ENCODE peak calls at places on chromosomes 11 and 22, in five cellular contexts. One of them, this sample, is unnamed.

GRCh38 chr11:63888170-63889086 is 28.5 kb downstream of the RCOR2 start:
- DNase-seq in naive thymus-derived CD8-positive, alpha-beta T cell: peak
- DNase-seq in GM12864: no peak
- DNase-seq in posterior cingulate gyrus: no peak
- DNase-seq in left ventricle myocardium inferior: peak
- DNase-seq in this sample: no peak

GRCh38 chr11:12195773-12196172 is 85.4 kb downstream of the MICAL2 start:
- DNase-seq in GM12864: no peak
- DNase-seq in left ventricle myocardium inferior: no peak
- DNase-seq in posterior cingulate gyrus: no peak
- DNase-seq in naive thymus-derived CD8-positive, alpha-beta T cell: peak
- DNase-seq in this sample: no peak

GRCh38 chr22:36853407-36854099 is 7.3 kb upstream of the NCF4 start:
- DNase-seq in naive thymus-derived CD8-positive, alpha-beta T cell: peak
- DNase-seq in left ventricle myocardium inferior: peak
- DNase-seq in posterior cingulate gyrus: peak
- DNase-seq in GM12864: no peak
- DNase-seq in this sample: no peak

GRCh38 chr11:73464347-73464746 is 88.1 kb downstream of the RELT start:
- DNase-seq in posterior cingulate gyrus: no peak
- DNase-seq in left ventricle myocardium inferior: no peak
- DNase-seq in naive thymus-derived CD8-positive, alpha-beta T cell: no peak
- DNase-seq in GM12864: no peak
- DNase-seq in this sample: no peak

GRCh38 chr11:5696210-5696609 is 6.6 kb downstream of the TRIM22 start:
- DNase-seq in GM12864: no peak
- DNase-seq in left ventricle myocardium inferior: no peak
- DNase-seq in naive thymus-derived CD8-positive, alpha-beta T cell: no peak
- DNase-seq in posterior cingulate gyrus: no peak
- DNase-seq in this sample: no peak

GRCh38 chr22:35805466-35805865 is 87.8 kb downstream of the APOL5 start:
- DNase-seq in posterior cingulate gyrus: no peak
- DNase-seq in naive thymus-derived CD8-positive, alpha-beta T cell: no peak
- DNase-seq in left ventricle myocardium inferior: no peak
- DNase-seq in GM12864: no peak
- DNase-seq in this sample: no peak

GRCh38 chr11:1771700-1772099 is 8.0 kb upstream of the CTSD start:
- DNase-seq in GM12864: no peak
- DNase-seq in naive thymus-derived CD8-positive, alpha-beta T cell: no peak
- DNase-seq in posterior cingulate gyrus: no peak
- DNase-seq in left ventricle myocardium inferior: no peak
- DNase-seq in this sample: no peak

GRCh38 chr11:70608568-70609314 is 210.4 kb downstream of the CTTN start:
- DNase-seq in naive thymus-derived CD8-positive, alpha-beta T cell: no peak
- DNase-seq in left ventricle myocardium inferior: no peak
- DNase-seq in GM12864: no peak
- DNase-seq in posterior cingulate gyrus: no peak
- DNase-seq in this sample: no peak

GRCh38 chr22:48099251-48099650 is 1336.8 kb downstream of the TBC1D22A start:
- DNase-seq in left ventricle myocardium inferior: no peak
- DNase-seq in posterior cingulate gyrus: no peak
- DNase-seq in GM12864: no peak
- DNase-seq in naive thymus-derived CD8-positive, alpha-beta T cell: no peak
- DNase-seq in this sample: no peak

GRCh38 chr22:33325232-33326004 is 267.2 kb upstream of the SYN3 start:
- DNase-seq in GM12864: peak
- DNase-seq in naive thymus-derived CD8-positive, alpha-beta T cell: no peak
- DNase-seq in posterior cingulate gyrus: no peak
- DNase-seq in left ventricle myocardium inferior: no peak
- DNase-seq in this sample: peak

GRCh38 chr11:62552931-62553838 is 6.6 kb upstream of the AHNAK start:
- DNase-seq in GM12864: no peak
- DNase-seq in left ventricle myocardium inferior: peak
- DNase-seq in naive thymus-derived CD8-positive, alpha-beta T cell: peak
- DNase-seq in posterior cingulate gyrus: no peak
- DNase-seq in this sample: no peak

GRCh38 chr11:70583781-70584218 is 185.5 kb downstream of the CTTN start:
- DNase-seq in left ventricle myocardium inferior: no peak
- DNase-seq in GM12864: no peak
- DNase-seq in posterior cingulate gyrus: no peak
- DNase-seq in naive thymus-derived CD8-positive, alpha-beta T cell: no peak
- DNase-seq in this sample: no peak

GRCh38 chr11:61806785-61807184 is 10.0 kb downstream of the FADS1 start:
- DNase-seq in posterior cingulate gyrus: no peak
- DNase-seq in GM12864: no peak
- DNase-seq in left ventricle myocardium inferior: no peak
- DNase-seq in naive thymus-derived CD8-positive, alpha-beta T cell: no peak
- DNase-seq in this sample: no peak

GRCh38 chr22:33832558-33833151 is 87.6 kb downstream of the LARGE1 start:
- DNase-seq in GM12864: no peak
- DNase-seq in naive thymus-derived CD8-positive, alpha-beta T cell: no peak
- DNase-seq in left ventricle myocardium inferior: peak
- DNase-seq in posterior cingulate gyrus: no peak
- DNase-seq in this sample: no peak

GRCh38 chr11:129973068-129973467 is 29.6 kb downstream of the PRDM10 start:
- DNase-seq in GM12864: no peak
- DNase-seq in naive thymus-derived CD8-positive, alpha-beta T cell: no peak
- DNase-seq in posterior cingulate gyrus: no peak
- DNase-seq in left ventricle myocardium inferior: no peak
- DNase-seq in this sample: no peak

GRCh38 chr22:50626314-50626855 is 1.6 kb downstream of the ARSA start:
- DNase-seq in naive thymus-derived CD8-positive, alpha-beta T cell: no peak
- DNase-seq in left ventricle myocardium inferior: no peak
- DNase-seq in GM12864: no peak
- DNase-seq in posterior cingulate gyrus: no peak
- DNase-seq in this sample: no peak

GRCh38 chr11:27611946-27612455 is 88.3 kb downstream of the BDNF start:
- DNase-seq in naive thymus-derived CD8-positive, alpha-beta T cell: no peak
- DNase-seq in GM12864: no peak
- DNase-seq in left ventricle myocardium inferior: no peak
- DNase-seq in posterior cingulate gyrus: no peak
- DNase-seq in this sample: no peak

GRCh38 chr22:35523167-35523928 is 17.3 kb upstream of the RASD2 start:
- DNase-seq in GM12864: no peak
- DNase-seq in naive thymus-derived CD8-positive, alpha-beta T cell: no peak
- DNase-seq in posterior cingulate gyrus: no peak
- DNase-seq in left ventricle myocardium inferior: no peak
- DNase-seq in this sample: no peak

GRCh38 chr22:25095869-25096268 is 103.8 kb upstream of the CRYBB3 start:
- DNase-seq in GM12864: no peak
- DNase-seq in naive thymus-derived CD8-positive, alpha-beta T cell: no peak
- DNase-seq in left ventricle myocardium inferior: no peak
- DNase-seq in posterior cingulate gyrus: no peak
- DNase-seq in this sample: no peak

GRCh38 chr11:116694017-116694725 is 78.6 kb downstream of the BUD13 start:
- DNase-seq in naive thymus-derived CD8-positive, alpha-beta T cell: no peak
- DNase-seq in GM12864: no peak
- DNase-seq in posterior cingulate gyrus: no peak
- DNase-seq in left ventricle myocardium inferior: no peak
- DNase-seq in this sample: no peak

GRCh38 chr11:2655834-2656622 is 43.8 kb downstream of the KCNQ1OT1 start:
- DNase-seq in GM12864: no peak
- DNase-seq in left ventricle myocardium inferior: no peak
- DNase-seq in posterior cingulate gyrus: no peak
- DNase-seq in naive thymus-derived CD8-positive, alpha-beta T cell: no peak
- DNase-seq in this sample: no peak

GRCh38 chr22:44807915-44808690 is 55.7 kb downstream of the ARHGAP8 start:
- DNase-seq in naive thymus-derived CD8-positive, alpha-beta T cell: no peak
- DNase-seq in left ventricle myocardium inferior: no peak
- DNase-seq in posterior cingulate gyrus: no peak
- DNase-seq in GM12864: no peak
- DNase-seq in this sample: no peak

GRCh38 chr11:67372993-67373915 is at the start of gene CLCF1:
- DNase-seq in naive thymus-derived CD8-positive, alpha-beta T cell: peak
- DNase-seq in posterior cingulate gyrus: no peak
- DNase-seq in left ventricle myocardium inferior: peak
- DNase-seq in GM12864: no peak
- DNase-seq in this sample: no peak

GRCh38 chr11:21861314-21861713 is 331.6 kb upstream of the ANO5 start:
- DNase-seq in naive thymus-derived CD8-positive, alpha-beta T cell: no peak
- DNase-seq in left ventricle myocardium inferior: no peak
- DNase-seq in GM12864: no peak
- DNase-seq in posterior cingulate gyrus: no peak
- DNase-seq in this sample: no peak

GRCh38 chr11:61266602-61267001 is 25.6 kb downstream of the PGA5 start:
- DNase-seq in posterior cingulate gyrus: no peak
- DNase-seq in left ventricle myocardium inferior: no peak
- DNase-seq in GM12864: no peak
- DNase-seq in naive thymus-derived CD8-positive, alpha-beta T cell: no peak
- DNase-seq in this sample: no peak

GRCh38 chr22:37563153-37564081 is 3.1 kb downstream of the CDC42EP1 start:
- DNase-seq in posterior cingulate gyrus: peak
- DNase-seq in GM12864: no peak
- DNase-seq in left ventricle myocardium inferior: peak
- DNase-seq in naive thymus-derived CD8-positive, alpha-beta T cell: no peak
- DNase-seq in this sample: no peak

GRCh38 chr22:46354993-46355305 is 19.4 kb downstream of the TRMU start:
- DNase-seq in naive thymus-derived CD8-positive, alpha-beta T cell: no peak
- DNase-seq in GM12864: no peak
- DNase-seq in posterior cingulate gyrus: no peak
- DNase-seq in left ventricle myocardium inferior: no peak
- DNase-seq in this sample: no peak